ENCODE peak calls at places on chromosome 6, in five cellular contexts. T is A549, V is natural killer cell, Q is heart right ventricle, K is choroid plexus epithelial cell. H is an unnamed sample.

GRCh38 chr6:75350808-75351207 is 66.2 kb upstream of the TMEM30A start:
- DNase-seq in T (no peak), V (no peak), Q (no peak), K (no peak), H (no peak)

GRCh38 chr6:158460602-158461092 is 99.2 kb upstream of the TMEM181 start:
- DNase-seq in T (no peak), V (no peak), Q (no peak), K (peak; percentile 29), H (no peak)

GRCh38 chr6:147941143-147941542 is 401.5 kb upstream of the SASH1 start:
- DNase-seq in T (no peak), V (no peak), Q (no peak), K (no peak), H (no peak)

GRCh38 chr6:93036835-93037234 is 382.5 kb downstream of the EPHA7 start:
- DNase-seq in T (no peak), V (no peak), Q (no peak), K (peak; percentile 75), H (no peak)

GRCh38 chr6:6218246-6219085 is 102.0 kb downstream of the F13A1 start:
- DNase-seq in T (peak; percentile 6), V (no peak), Q (no peak), K (no peak), H (no peak)

GRCh38 chr6:4350571-4351505 is 215.5 kb upstream of the ECI2 start:
- DNase-seq in T (no peak), V (no peak), Q (peak; percentile 81), K (peak; percentile 67), H (no peak)

GRCh38 chr6:33314515-33314942 is 651 bp upstream of the TAPBP start:
- DNase-seq in T (peak; percentile 65), V (peak; percentile 55), Q (peak; percentile 89), K (peak; percentile 85), H (no peak)

GRCh38 chr6:34671801-34672656 is 24.5 kb downstream of the ILRUN start:
- DNase-seq in T (no peak), V (peak; percentile 70), Q (no peak), K (peak; percentile 33), H (no peak)

GRCh38 chr6:17485946-17486345 is 92.6 kb downstream of the CAP2 start:
- DNase-seq in T (no peak), V (no peak), Q (no peak), K (no peak), H (no peak)

DNA sequence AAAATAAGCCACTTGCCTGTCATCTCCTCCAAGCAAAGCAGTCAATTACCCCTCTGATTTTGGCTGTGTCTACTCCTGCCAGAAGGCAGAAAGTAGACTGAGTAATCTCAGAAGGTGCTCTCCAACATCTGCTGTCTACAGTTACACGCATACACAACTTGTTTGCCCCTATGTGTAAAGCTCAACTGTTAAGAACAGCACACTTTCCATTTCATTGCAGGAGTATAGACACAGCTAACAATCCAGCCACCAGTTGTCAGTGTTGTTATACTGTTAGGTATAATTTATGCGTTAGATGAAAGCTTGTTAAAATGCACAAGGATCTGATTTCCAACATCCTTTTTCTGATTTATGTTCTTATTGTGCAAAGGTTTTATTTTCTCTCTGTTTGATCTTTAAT is 88.2 kb downstream of the SAMD3 start:
- DNase-seq in T (no peak), V (no peak), Q (no peak), K (no peak), H (no peak)
- TF ChIP-seq CTCF in T (no peak), V (no peak), Q (no peak), K (no peak), H (no peak)

DNA sequence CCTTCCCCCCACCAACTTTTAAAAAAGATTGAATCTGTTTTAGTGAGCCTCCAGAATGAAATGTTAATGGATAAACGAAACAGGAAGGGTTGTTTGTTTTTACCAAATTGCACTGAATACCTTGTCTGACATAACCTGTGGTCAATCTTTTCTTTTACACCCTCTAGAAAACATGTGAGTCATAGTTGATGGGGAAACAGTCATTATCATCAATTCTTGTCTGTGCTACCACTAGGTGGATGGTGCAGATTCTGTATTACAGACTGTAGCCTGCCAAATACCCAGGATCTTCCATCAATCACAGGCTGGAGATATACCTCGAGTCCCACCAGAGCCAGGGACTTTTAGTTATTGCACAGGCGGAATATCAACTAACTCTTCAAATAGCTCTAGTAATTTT is 29.5 kb upstream of the PKIB start:
- DNase-seq in T (no peak), V (no peak), Q (no peak), K (peak; percentile 10), H (no peak)
- TF ChIP-seq CTCF in T (no peak), V (no peak), Q (no peak), K (no peak), H (no peak)

DNA sequence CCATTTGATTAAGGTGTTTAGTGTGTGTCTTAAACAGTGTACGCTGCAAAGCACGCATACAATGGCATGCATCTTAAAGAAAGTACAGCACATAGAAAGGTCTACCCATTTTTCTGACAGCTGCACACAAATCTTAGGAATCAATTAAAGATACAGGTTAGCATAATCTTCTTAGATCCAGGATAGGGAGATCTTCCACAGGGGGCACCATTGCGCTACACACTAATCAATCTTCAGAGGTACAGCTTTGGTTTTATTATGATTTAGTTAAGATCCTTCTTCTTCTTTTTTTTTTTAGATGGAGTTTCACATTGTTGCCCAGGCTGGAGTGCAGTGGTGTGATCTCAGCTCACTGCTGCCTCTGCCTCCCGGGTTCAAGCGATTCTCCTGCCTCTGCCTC is 63.7 kb upstream of the BEND3 start:
- DNase-seq in T (no peak), V (no peak), Q (no peak), K (peak; percentile 61), H (no peak)
- TF ChIP-seq CTCF in T (peak; percentile 24), V (no peak), Q (peak; percentile 35), K (peak; percentile 57), H (no peak)

GRCh38 chr6:132952468-132952867 is 138.1 kb downstream of the RPS12 start:
- DNase-seq in T (no peak), V (no peak), Q (no peak), K (no peak), H (no peak)
- TF ChIP-seq CTCF in T (no peak), V (no peak), Q (no peak), K (no peak), H (no peak)

GRCh38 chr6:132964868-132965382 is 150.6 kb downstream of the RPS12 start:
- DNase-seq in T (no peak), V (no peak), Q (no peak), K (peak; percentile 90), H (no peak)
- TF ChIP-seq CTCF in T (no peak), V (no peak), Q (no peak), K (peak; percentile 31), H (no peak)

GRCh38 chr6:134324766-134325165 is 6.9 kb upstream of the SGK1 start:
- DNase-seq in T (no peak), V (no peak), Q (no peak), K (no peak), H (no peak)
- TF ChIP-seq CTCF in T (no peak), V (no peak), Q (no peak), K (no peak), H (no peak)

DNA sequence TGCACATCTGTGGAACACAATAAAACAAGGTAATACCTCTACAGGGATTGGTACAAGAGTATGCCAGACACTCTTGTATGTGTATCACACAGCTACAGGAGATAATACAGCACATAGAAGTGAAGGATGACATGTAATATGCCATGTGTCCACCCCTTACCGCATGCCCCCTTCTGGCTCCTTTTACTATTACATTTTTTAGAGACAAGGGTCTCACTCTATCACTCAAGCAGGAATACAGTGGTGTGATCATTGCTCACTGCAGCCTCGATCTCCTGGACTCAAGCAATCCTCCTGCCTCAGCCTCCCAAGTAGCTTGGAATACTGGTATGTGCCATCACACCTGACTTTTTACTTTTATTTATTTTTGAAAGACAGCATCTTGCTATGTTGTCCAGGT is 4.2 kb upstream of the NCR3 start:
- DNase-seq in T (peak; percentile 40), V (no peak), Q (no peak), K (peak; percentile 58), H (no peak)
- TF ChIP-seq CTCF in T (peak; percentile 37), V (peak; percentile 75), Q (peak; percentile 53), K (peak; percentile 59), H (peak; percentile 49)

GRCh38 chr6:51494342-51494741 is 593.1 kb downstream of the PKHD1 start:
- DNase-seq in T (no peak), V (no peak), Q (no peak), K (no peak), H (no peak)
- TF ChIP-seq CTCF in T (no peak), V (no peak), Q (no peak), K (no peak), H (peak; percentile 38)

GRCh38 chr6:24494726-24495515 is at the start of gene ALDH5A1:
- DNase-seq in T (peak; percentile 48), V (peak; percentile 51), Q (peak; percentile 81), K (peak; percentile 55), H (peak; percentile 58)

GRCh38 chr6:24489881-24490280 is 503 bp upstream of the GPLD1 start:
- DNase-seq in T (no peak), V (no peak), Q (peak; percentile 7), K (peak; percentile 65), H (no peak)

GRCh38 chr6:24489470-24489869 is at the start of gene GPLD1:
- DNase-seq in T (no peak), V (no peak), Q (no peak), K (no peak), H (no peak)

GRCh38 chr6:24493945-24494725 is 634 bp upstream of the ALDH5A1 start:
- DNase-seq in T (no peak), V (no peak), Q (no peak), K (no peak), H (no peak)

DNA sequence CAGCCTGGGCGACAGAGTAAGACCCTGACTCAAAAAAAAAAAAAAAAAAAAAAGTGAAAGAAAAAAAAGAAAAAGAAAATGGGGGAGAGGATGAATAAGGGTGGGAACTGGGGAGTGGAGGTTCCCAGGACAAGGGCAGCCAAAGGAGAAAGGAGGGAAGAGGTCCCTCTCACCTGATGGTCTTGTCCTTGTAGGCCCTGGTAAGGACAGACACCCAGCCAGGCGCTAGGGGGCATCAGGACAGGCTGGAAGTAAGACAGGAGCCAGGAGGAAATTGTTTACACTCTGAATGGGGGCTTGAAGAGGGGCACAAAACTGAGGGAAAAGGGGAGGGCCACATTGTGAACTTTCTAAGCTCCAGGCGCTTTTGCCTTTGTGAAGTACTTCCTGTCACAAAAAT is 2.3 kb upstream of the ALDH5A1 start:
- DNase-seq in T (no peak), V (no peak), Q (no peak), K (peak; percentile 45), H (no peak)
- TF ChIP-seq CTCF in T (peak; percentile 22), V (no peak), Q (peak; percentile 40), K (peak; percentile 63), H (peak; percentile 46)